ENCODE peak calls at places on chromosomes 12 and 14, in ten cellular contexts. R is SJSA1; Z is CD4-positive, alpha-beta T cell; K is foreskin fibroblast; T is T-helper 1 cell; M is midbrain; I is activated B cell treated with CpG ODN at 0.5 μM for 24 hours; Q is ureter; A is A549; H is T-helper 9 cell. D is an unnamed sample.

GRCh38 chr14:39593339-39593738 is 161.1 kb upstream of the FBXO33 start:
- DNase-seq in M (no peak), Q (no peak), I (no peak), T (no peak), H (no peak), Z (no peak), K (no peak), A (no peak), R (no peak), D (no peak)

GRCh38 chr14:61690039-61690438 is 5.3 kb upstream of the HIF1A start:
- DNase-seq in M (no peak), Z (no peak), H (no peak), A (no peak), R (no peak), Q (no peak), K (no peak), I (no peak), T (no peak), D (no peak)

GRCh38 chr14:21093769-21094681 is 4.4 kb downstream of the ZNF219 start:
- DNase-seq in R (no peak), T (no peak), I (no peak), A (no peak), M (peak), Q (no peak), Z (no peak), H (no peak), K (no peak), D (no peak)

GRCh38 chr12:33770652-33771051 is 251.6 kb upstream of the ALG10 start:
- DNase-seq in R (no peak), I (no peak), Z (no peak), K (no peak), M (no peak), Q (no peak), H (no peak), T (no peak), A (no peak), D (no peak)

GRCh38 chr14:57182760-57183503 is 85.8 kb downstream of the EXOC5 start:
- DNase-seq in A (no peak), I (no peak), M (no peak), Q (no peak), K (peak), Z (no peak), H (no peak), R (no peak), T (no peak), D (no peak)

GRCh38 chr12:125188912-125189881 is 124.0 kb downstream of the AACS start:
- DNase-seq in H (no peak), M (no peak), K (no peak), T (no peak), A (no peak), R (no peak), Z (no peak), I (no peak), Q (no peak), D (no peak)

GRCh38 chr12:27779837-27780611 is at the start of the genes KLHL42 and MANSC4:
- DNase-seq in A (peak), Z (peak), K (peak), Q (peak), T (peak), I (peak), H (peak), M (peak), R (peak), D (peak)

GRCh38 chr12:49345048-49345839 is 1.4 kb upstream of the DNAJC22 start:
- DNase-seq in H (no peak), I (peak), M (no peak), K (no peak), R (no peak), Q (no peak), A (no peak), T (no peak), Z (no peak), D (no peak)

GRCh38 chr12:32681272-32681671 is 2.2 kb downstream of the DNM1L start:
- DNase-seq in T (no peak), Q (no peak), K (no peak), H (no peak), Z (no peak), R (no peak), A (no peak), I (no peak), M (no peak), D (no peak)

GRCh38 chr14:64293976-64294671 is at the start of gene ESR2:
- DNase-seq in A (peak), K (peak), M (no peak), R (no peak), T (peak), Z (peak), Q (peak), I (peak), H (peak), D (peak)

GRCh38 chr14:95545769-95546168 is 10.9 kb downstream of the GLRX5 start:
- DNase-seq in M (no peak), R (no peak), Q (no peak), I (no peak), Z (no peak), A (peak), T (no peak), K (peak), H (no peak), D (no peak)

GRCh38 chr14:105064721-105065143 is 498 bp downstream of the GPR132 start:
- DNase-seq in T (no peak), R (no peak), K (peak), A (no peak), M (no peak), Q (no peak), I (no peak), H (no peak), Z (peak), D (peak)

GRCh38 chr14:58730793-58731464 is 93.2 kb downstream of the DACT1 start:
- DNase-seq in A (no peak), K (peak), Z (no peak), Q (no peak), R (no peak), I (no peak), T (no peak), H (no peak), M (no peak), D (no peak)

GRCh38 chr14:62301076-62301475 is 538.9 kb downstream of the SNAPC1 start:
- DNase-seq in M (no peak), R (no peak), H (no peak), K (no peak), Z (no peak), Q (no peak), A (no peak), I (no peak), T (no peak), D (no peak)

GRCh38 chr14:75125617-75126016 is 1.2 kb downstream of the NEK9 start:
- DNase-seq in Z (no peak), Q (no peak), M (no peak), R (no peak), H (no peak), A (no peak), I (no peak), T (no peak), K (peak), D (no peak)

GRCh38 chr12:121805171-121805687 is 1.4 kb downstream of the SETD1B start:
- DNase-seq in A (no peak), Q (no peak), I (no peak), M (no peak), T (no peak), R (no peak), H (no peak), K (peak), Z (no peak), D (no peak)

D was measured in CD8-positive, alpha-beta memory T cell.